ENCODE peak calls at places on chromosomes 6 and 20, in four cellular contexts. Z, S, J and V are unnamed samples.
A peak's percentile ranks its signal among the peaks of the same experiment; 100 is the strongest.

GRCh38 chr6:152154559-152155356 is 347.3 kb downstream of the ESR1 start:
- DNase-seq in J (no peak), Z (no peak), S (no peak), V (no peak)

GRCh38 chr6:35508027-35508426 is 4.7 kb downstream of the TULP1 start:
- DNase-seq in S (no peak), J (no peak), Z (no peak), V (no peak)

GRCh38 chr6:3453410-3453809 is 3.4 kb downstream of the SLC22A23 start:
- DNase-seq in S (no peak), J (peak; percentile 39), Z (no peak), V (no peak)

GRCh38 chr6:151813858-151814257 is 6.4 kb downstream of the ESR1 start:
- DNase-seq in S (no peak), Z (no peak), J (no peak), V (no peak)

GRCh38 chr6:139839506-139840156 is 465.2 kb upstream of the CITED2 start:
- DNase-seq in S (no peak), J (peak; percentile 20), Z (no peak), V (no peak)

GRCh38 chr6:45419574-45420082 is 41.9 kb upstream of the SUPT3H start:
- DNase-seq in S (peak; percentile 42), J (peak; percentile 62), Z (peak; percentile 65), V (peak; percentile 55)

GRCh38 chr6:119313937-119314893 is 35.3 kb downstream of the MAN1A1 start:
- DNase-seq in J (no peak), Z (no peak), S (no peak), V (no peak)

GRCh38 chr6:54173084-54173483 is 61.8 kb downstream of the MLIP start:
- DNase-seq in J (no peak), Z (no peak), S (no peak), V (no peak)

GRCh38 chr20:36833275-36834020 is 42.5 kb upstream of the TLDC2 start:
- DNase-seq in Z (no peak), S (no peak), J (no peak), V (no peak)

GRCh38 chr20:43658068-43658722 is 8.7 kb upstream of the MYBL2 start:
- DNase-seq in J (peak; percentile 53), S (peak; percentile 79), Z (no peak), V (no peak)

GRCh38 chr6:53458097-53458866 is 86.6 kb downstream of the GCLC start:
- DNase-seq in Z (no peak), S (no peak), J (no peak), V (no peak)

GRCh38 chr6:3822747-3823445 is 26.3 kb upstream of the FAM50B start:
- DNase-seq in Z (no peak), S (no peak), J (no peak), V (no peak)

GRCh38 chr6:107704377-107705013 is 119.6 kb downstream of the SCML4 start:
- DNase-seq in Z (peak; percentile 18), J (peak; percentile 51), S (peak; percentile 29), V (peak; percentile 69)

GRCh38 chr20:39117486-39117885 is 155.3 kb downstream of the DHX35 start:
- DNase-seq in J (no peak), S (peak; percentile 73), Z (peak; percentile 88), V (no peak)

GRCh38 chr6:24931752-24932691 is 3.7 kb downstream of the RIPOR2 start:
- DNase-seq in J (no peak), S (no peak), Z (no peak), V (no peak)
- TF ChIP-seq ELF1 in J (no peak), S (no peak), Z (no peak), V (no peak)

DNA sequence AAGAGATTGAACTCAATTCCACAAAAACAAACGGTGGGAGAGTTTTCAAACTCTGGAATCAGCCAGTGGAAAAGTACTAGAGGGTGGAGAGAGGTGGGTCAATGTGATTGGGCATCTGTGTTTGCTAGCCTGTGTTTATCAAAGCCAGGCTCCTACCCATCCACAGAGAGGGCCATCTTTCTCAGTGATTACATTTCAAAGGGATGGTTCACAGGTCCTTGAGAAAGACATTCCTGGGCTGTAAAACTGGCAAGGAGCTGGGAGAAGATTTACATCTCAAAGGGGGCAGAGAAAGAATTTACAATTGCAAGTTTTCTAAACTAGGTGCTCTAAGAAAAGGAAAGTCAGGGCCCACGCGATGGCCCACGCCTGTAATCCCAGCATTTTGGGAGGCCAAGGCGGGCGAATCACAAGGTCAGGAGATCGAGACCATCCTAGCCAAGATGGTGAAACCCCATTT is 146.8 kb upstream of the UST start:
- DNase-seq in J (no peak), S (peak; percentile 50), Z (no peak), V (no peak)
- TF ChIP-seq ELF1 in J (no peak), S (no peak), Z (no peak), V (no peak)

GRCh38 chr6:166487148-166487547 is 99.3 kb downstream of the RAMACL start:
- DNase-seq in Z (no peak), S (no peak), J (no peak), V (no peak)

GRCh38 chr6:166489301-166490155 is 97.0 kb downstream of the RAMACL start:
- DNase-seq in J (no peak), Z (no peak), S (no peak), V (no peak)

GRCh38 chr6:166486536-166486880 is 100.0 kb downstream of the RAMACL start:
- DNase-seq in S (no peak), Z (no peak), J (no peak), V (no peak)

GRCh38 chr6:166488701-166489100 is 97.8 kb downstream of the RAMACL start:
- DNase-seq in S (no peak), J (no peak), Z (no peak), V (no peak)

DNA sequence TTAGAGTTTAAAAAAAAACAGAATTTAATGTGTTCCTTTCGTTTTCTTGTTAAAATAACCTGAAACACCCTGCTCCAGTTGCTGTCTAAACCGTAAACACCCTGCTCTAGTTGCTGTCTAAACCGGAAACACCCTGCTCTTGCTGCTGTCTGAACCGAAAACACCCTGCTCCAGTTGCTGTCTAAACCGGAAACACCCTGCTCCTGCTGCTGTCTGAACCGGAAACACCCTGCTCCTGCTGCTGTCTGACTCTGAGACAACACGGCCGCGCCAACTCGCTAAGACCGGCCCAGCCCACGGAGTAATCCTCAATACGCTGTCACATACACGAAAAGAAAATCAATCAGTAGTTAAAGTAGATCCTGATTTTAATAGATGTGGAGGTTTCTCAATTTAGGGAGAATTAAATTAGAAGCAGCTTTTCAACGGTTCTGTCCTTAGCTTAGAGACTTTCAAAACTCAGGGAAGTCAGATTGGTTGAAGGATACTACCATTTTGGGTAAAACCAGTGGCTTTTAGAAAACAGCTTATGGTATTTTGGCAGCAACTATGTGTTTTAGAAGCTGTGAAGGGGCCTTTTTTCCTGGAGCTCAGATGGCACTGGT is 98.3 kb downstream of the RAMACL start:
- DNase-seq in Z (no peak), J (peak; percentile 25), S (no peak), V (no peak)
- TF ChIP-seq ELF1 in Z (no peak), J (peak; percentile 31), S (no peak), V (no peak)

GRCh38 chr6:168826078-168826390 is 385.1 kb downstream of the SMOC2 start:
- DNase-seq in J (no peak), Z (no peak), S (no peak), V (peak; percentile 20)
- TF ChIP-seq ELF1 in J (no peak), Z (no peak), S (no peak), V (no peak)

GRCh38 chr20:45836841-45837240 is 3.2 kb downstream of the SNX21 start:
- DNase-seq in Z (no peak), S (no peak), J (peak; percentile 54), V (peak; percentile 75)
- TF ChIP-seq ELF1 in Z (no peak), S (no peak), J (no peak), V (no peak)